ENCODE peak calls at places on chromosome 3, in six cellular contexts. D is OCI-LY7; L is A549; A is heart right ventricle; V is psoas muscle; N is CD8-positive, alpha-beta T cell. K is an unnamed sample. For H3K4me1, the result is how much of the 10 kb centered on the place peaks cover.

GRCh38 chr3:133038089-133038730 is at the start of gene TMEM108:
- DNase-seq in L (peak), D (no peak), A (peak), V (peak), N (peak), K (no peak)

GRCh38 chr3:171328419-171329082 is 131.7 kb downstream of the TNIK start:
- DNase-seq in A (no peak), N (peak), D (peak), L (no peak), V (no peak), K (peak)

GRCh38 chr3:197736010-197736490 is 654 bp downstream of the RUBCN start:
- DNase-seq in N (peak), D (peak), A (peak), L (peak), V (peak), K (peak)

GRCh38 chr3:43207628-43208085 is 78.7 kb upstream of the SNRK start:
- DNase-seq in L (no peak), N (no peak), D (no peak), A (no peak), V (no peak), K (no peak)

GRCh38 chr3:148006508-148006907 is 597.3 kb downstream of the ZIC1 start:
- DNase-seq in V (no peak), D (no peak), L (no peak), A (no peak), N (no peak), K (no peak)

GRCh38 chr3:140859592-140860336 is 81.9 kb upstream of the SLC25A36 start:
- DNase-seq in N (no peak), V (no peak), D (peak), L (no peak), A (no peak), K (no peak)

GRCh38 chr3:169948559-169949371 is 17.8 kb upstream of the SEC62 start:
- DNase-seq in N (no peak), A (no peak), D (peak), L (no peak), V (no peak), K (no peak)

GRCh38 chr3:141950572-141951493 is 74.4 kb downstream of the ATP1B3 start:
- DNase-seq in V (no peak), N (no peak), L (no peak), A (no peak), D (no peak), K (no peak)

GRCh38 chr3:110341047-110341446 is 730.6 kb upstream of the NECTIN3 start:
- DNase-seq in V (no peak), N (no peak), D (no peak), L (no peak), A (no peak), K (no peak)

GRCh38 chr3:52313774-52314188 is 2.3 kb upstream of the DNAH1 start:
- DNase-seq in V (no peak), N (no peak), L (no peak), A (peak), D (peak), K (no peak)

GRCh38 chr3:69925506-69925905 is 74.0 kb upstream of the SAMMSON start:
- DNase-seq in A (no peak), L (no peak), V (no peak), N (no peak), D (no peak), K (no peak)

GRCh38 chr3:122298239-122298638 is 26.8 kb upstream of the CSTA start:
- DNase-seq in A (no peak), D (no peak), L (no peak), V (no peak), N (no peak), K (no peak)

GRCh38 chr3:126827121-126827520 is 123.1 kb downstream of the CHCHD6 start:
- DNase-seq in L (no peak), V (peak), N (no peak), D (no peak), A (peak), K (no peak)

GRCh38 chr3:40580494-40581091 is 55.8 kb downstream of the ZNF621 start:
- DNase-seq in D (peak), A (peak), L (peak), N (peak), V (peak), K (peak)

GRCh38 chr3:49649576-49649975 is 24.6 kb upstream of the APEH start:
- DNase-seq in L (no peak), V (no peak), N (no peak), A (no peak), D (no peak), K (no peak)

GRCh38 chr3:16136042-16136441 is 38.4 kb upstream of the GALNT15 start:
- DNase-seq in A (no peak), L (no peak), D (no peak), V (no peak), N (no peak), K (no peak)

GRCh38 chr3:119497824-119498187 is 541 bp upstream of the TIMMDC1 start:
- DNase-seq in V (no peak), A (peak), D (no peak), N (peak), L (peak), K (peak)

GRCh38 chr3:129015388-129016105 is 14.4 kb downstream of the EFCC1 start:
- DNase-seq in L (no peak), N (peak), V (peak), A (peak), D (peak), K (no peak)

GRCh38 chr3:194267744-194268658 is 83.1 kb downstream of the CPN2 start:
- DNase-seq in D (no peak), V (peak), A (peak), N (no peak), L (no peak), K (no peak)

GRCh38 chr3:59607628-59608027 is 557.8 kb upstream of the CFAP20DC start:
- DNase-seq in A (no peak), N (no peak), D (no peak), V (no peak), L (no peak), K (no peak)

GRCh38 chr3:14508966-14509795 is 31.0 kb downstream of the GRIP2 start:
- DNase-seq in L (peak), N (peak), A (peak), D (peak), V (peak), K (peak)

GRCh38 chr3:41662288-41662687 is 299.6 kb downstream of the ULK4 start:
- DNase-seq in A (no peak), N (no peak), D (no peak), V (no peak), L (no peak), K (no peak)

GRCh38 chr3:15291589-15292541 is 40.5 kb downstream of the SH3BP5 start:
- DNase-seq in L (no peak), V (no peak), A (no peak), N (peak), D (peak), K (no peak)

GRCh38 chr3:194959217-194959616 is 273.5 kb downstream of the FAM43A start:
- DNase-seq in L (no peak), D (no peak), V (no peak), A (no peak), N (no peak), K (no peak)

GRCh38 chr3:159724627-159725026 is 264.0 kb upstream of the IL12A start:
- DNase-seq in L (no peak), D (no peak), N (no peak), V (no peak), A (no peak), K (no peak)

GRCh38 chr3:119967353-119968006 is 126.8 kb downstream of the GSK3B start:
- DNase-seq in A (no peak), N (no peak), V (no peak), D (no peak), L (no peak), K (no peak)

GRCh38 chr3:95154775-95155174 is 1091.9 kb downstream of the NSUN3 start:
- DNase-seq in D (no peak), N (no peak), L (no peak), A (no peak), V (no peak), K (no peak)

GRCh38 chr3:58356054-58356453 is 23.4 kb downstream of the PXK start:
- DNase-seq in V (no peak), A (peak), N (no peak), D (peak), L (no peak), K (no peak)

GRCh38 chr3:143830063-143830462 is 18.2 kb downstream of the SLC9A9 start:
- DNase-seq in V (no peak), L (no peak), D (no peak), N (no peak), A (no peak), K (no peak)

GRCh38 chr3:143824675-143825074 is 23.6 kb downstream of the SLC9A9 start:
- DNase-seq in D (no peak), V (no peak), N (no peak), L (no peak), A (no peak), K (no peak)

GRCh38 chr3:143825513-143825912 is 22.8 kb downstream of the SLC9A9 start:
- DNase-seq in L (no peak), D (peak), V (no peak), N (no peak), A (no peak), K (no peak)

GRCh38 chr3:143826296-143826695 is 22.0 kb downstream of the SLC9A9 start:
- DNase-seq in A (no peak), D (no peak), N (no peak), V (no peak), L (no peak), K (no peak)

GRCh38 chr3:143827425-143827824 is 20.8 kb downstream of the SLC9A9 start:
- DNase-seq in L (no peak), D (no peak), A (no peak), V (no peak), N (no peak), K (no peak)
- H3K4me1 ChIP-seq in L (under half), D (under half), A (under half), V (under half), N (under half), K (under half)

GRCh38 chr3:18033581-18033980 is 291.1 kb upstream of the TBC1D5 start:
- DNase-seq in D (no peak), L (no peak), A (no peak), N (no peak), V (no peak), K (no peak)
- TF ChIP-seq CTCF in D (no peak), L (no peak), A (no peak), N (no peak), V (no peak), K (no peak)

GRCh38 chr3:55489804-55490132 is 2.7 kb upstream of the WNT5A start:
- DNase-seq in D (no peak), A (no peak), L (no peak), V (no peak), N (no peak), K (no peak)
- H3K4me3 ChIP-seq in D (no peak), A (no peak), L (no peak), V (peak), N (no peak), K (no peak)

GRCh38 chr3:22401499-22401898 is 650.5 kb upstream of the ZNF385D start:
- DNase-seq in L (no peak), A (no peak), N (no peak), D (no peak), V (no peak), K (no peak)
- H3K4me1 ChIP-seq in L (under half), A (under half), N (under half), D (under half), V (under half), K (under half)

K was measured in Caco-2.